ENCODE peak calls at places on chromosome 15, in seven cellular contexts. P, X, U, J, A, O and N are unnamed samples. For H3K4me1, the result is how much of the 10 kb centered on the place peaks cover.

GRCh38 chr15:47717036-47717611 is at the start of gene SEMA6D:
- DNase-seq in P (peak), X (peak), U (peak), J (no peak), A (peak), O (peak), N (no peak)

GRCh38 chr15:32028921-32029320 is 1.4 kb upstream of the CHRNA7 start:
- DNase-seq in P (no peak), X (no peak), U (no peak), J (no peak), A (no peak), O (peak), N (no peak)

GRCh38 chr15:71599404-71600225 is 210.7 kb upstream of the NR2E3 start:
- DNase-seq in P (no peak), X (no peak), U (peak), J (no peak), A (no peak), O (no peak), N (no peak)

GRCh38 chr15:31774045-31774444 is 256.3 kb upstream of the CHRNA7 start:
- DNase-seq in P (no peak), X (no peak), U (no peak), J (no peak), A (no peak), O (no peak), N (no peak)

GRCh38 chr15:49530106-49530505 is 90.5 kb downstream of the FAM227B start:
- DNase-seq in P (peak), X (no peak), U (peak), J (no peak), A (peak), O (no peak), N (no peak)

GRCh38 chr15:29685156-29686078 is 136.9 kb downstream of the TJP1 start:
- DNase-seq in P (peak), X (no peak), U (peak), J (no peak), A (peak), O (no peak), N (no peak)

GRCh38 chr15:75861750-75862402 is 18.6 kb downstream of the UBE2Q2 start:
- DNase-seq in P (peak), X (peak), U (no peak), J (no peak), A (peak), O (no peak), N (no peak)

GRCh38 chr15:92029104-92029466 is 175.6 kb downstream of the SLCO3A1 start:
- DNase-seq in P (no peak), X (no peak), U (no peak), J (no peak), A (no peak), O (no peak), N (no peak)

GRCh38 chr15:70023769-70024491 is 73.8 kb downstream of the TLE3 start:
- DNase-seq in P (peak), X (no peak), U (peak), J (no peak), A (peak), O (no peak), N (no peak)

GRCh38 chr15:33086500-33087141 is 107.9 kb downstream of the FMN1 start:
- DNase-seq in P (peak), X (peak), U (peak), J (peak), A (peak), O (no peak), N (no peak)

GRCh38 chr15:82808634-82809041 is 790 bp upstream of the WHAMM start:
- DNase-seq in P (no peak), X (no peak), U (no peak), J (no peak), A (no peak), O (no peak), N (no peak)

GRCh38 chr15:45129651-45130129 is at the start of the genes DUOX1 and DUOXA1:
- DNase-seq in P (peak), X (peak), U (no peak), J (peak), A (no peak), O (no peak), N (no peak)

GRCh38 chr15:80985976-80986375 is 3.6 kb downstream of the MESD start:
- DNase-seq in P (no peak), X (no peak), U (no peak), J (no peak), A (no peak), O (no peak), N (no peak)

GRCh38 chr15:41936649-41937567 is 35.4 kb downstream of the EHD4 start:
- DNase-seq in P (no peak), X (peak), U (no peak), J (no peak), A (peak), O (no peak), N (peak)

GRCh38 chr15:43522247-43522646 is 4.8 kb downstream of the MAP1A start:
- DNase-seq in P (no peak), X (no peak), U (no peak), J (no peak), A (no peak), O (no peak), N (no peak)

GRCh38 chr15:53522878-53523455 is 236.5 kb downstream of the WDR72 start:
- DNase-seq in P (peak), X (no peak), U (no peak), J (no peak), A (no peak), O (no peak), N (no peak)

GRCh38 chr15:74314897-74315438 is 52.5 kb downstream of the CYP11A1 start:
- DNase-seq in P (no peak), X (peak), U (no peak), J (no peak), A (no peak), O (no peak), N (peak)

GRCh38 chr15:65213241-65213640 is 2.0 kb upstream of the CILP start:
- DNase-seq in P (no peak), X (no peak), U (no peak), J (no peak), A (no peak), O (no peak), N (no peak)

GRCh38 chr15:65189102-65189740 is 4.1 kb upstream of the CLPX start:
- DNase-seq in P (peak), X (peak), U (peak), J (peak), A (peak), O (peak), N (peak)

GRCh38 chr15:81294501-81294850 is 29.5 kb downstream of the STARD5 start:
- DNase-seq in P (no peak), X (no peak), U (no peak), J (no peak), A (no peak), O (no peak), N (no peak)

GRCh38 chr15:79283252-79284048 is 928 bp downstream of the ANKRD34C start:
- DNase-seq in P (peak), X (peak), U (peak), J (no peak), A (peak), O (peak), N (peak)

GRCh38 chr15:58458076-58458475 is 26.3 kb downstream of the LIPC start:
- DNase-seq in P (no peak), X (no peak), U (no peak), J (no peak), A (no peak), O (no peak), N (no peak)

GRCh38 chr15:73318463-73319351 is 50.1 kb downstream of the HCN4 start:
- DNase-seq in P (no peak), X (no peak), U (no peak), J (no peak), A (no peak), O (peak), N (no peak)

GRCh38 chr15:101145362-101145761 is 106.5 kb downstream of the CHSY1 start:
- DNase-seq in P (no peak), X (no peak), U (peak), J (no peak), A (peak), O (no peak), N (no peak)

GRCh38 chr15:100338971-100339444 is 2.8 kb downstream of the ADAMTS17 start:
- DNase-seq in P (peak), X (peak), U (peak), J (peak), A (peak), O (peak), N (peak)

GRCh38 chr15:68433551-68433950 is 1.6 kb upstream of the ITGA11 start:
- DNase-seq in P (no peak), X (no peak), U (no peak), J (no peak), A (no peak), O (no peak), N (no peak)

GRCh38 chr15:78048410-78048946 is 29.0 kb downstream of the TBC1D2B start:
- DNase-seq in P (no peak), X (no peak), U (no peak), J (no peak), A (no peak), O (no peak), N (no peak)
- H3K4me1 ChIP-seq in P (under half), X (under half), U (under half), J (under half), A (under half), O (under half), N (half or more)

DNA sequence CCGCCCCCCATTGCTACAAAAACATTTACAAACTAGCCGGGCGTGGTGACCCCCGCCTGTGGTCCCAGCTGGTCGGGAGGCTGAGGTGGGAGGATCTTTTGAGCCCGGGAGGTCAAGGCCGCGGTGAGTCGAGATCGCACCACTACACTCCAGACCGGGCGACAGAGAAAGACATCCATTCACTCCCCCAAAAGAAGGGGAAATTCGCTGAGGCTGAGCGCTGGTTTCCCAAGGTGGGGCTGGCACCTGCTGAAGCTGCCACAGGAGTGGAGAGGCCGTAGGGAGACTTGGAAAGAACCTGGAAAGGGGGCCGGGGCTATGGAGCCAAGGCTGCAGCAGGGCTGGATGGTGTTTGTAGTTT is 735 bp upstream of the CRTC3 start:
- DNase-seq in P (no peak), X (no peak), U (no peak), J (no peak), A (no peak), O (no peak), N (no peak)
- H3K9ac ChIP-seq in P (no peak), X (no peak), U (peak), J (peak), A (peak), O (no peak), N (peak)

DNA sequence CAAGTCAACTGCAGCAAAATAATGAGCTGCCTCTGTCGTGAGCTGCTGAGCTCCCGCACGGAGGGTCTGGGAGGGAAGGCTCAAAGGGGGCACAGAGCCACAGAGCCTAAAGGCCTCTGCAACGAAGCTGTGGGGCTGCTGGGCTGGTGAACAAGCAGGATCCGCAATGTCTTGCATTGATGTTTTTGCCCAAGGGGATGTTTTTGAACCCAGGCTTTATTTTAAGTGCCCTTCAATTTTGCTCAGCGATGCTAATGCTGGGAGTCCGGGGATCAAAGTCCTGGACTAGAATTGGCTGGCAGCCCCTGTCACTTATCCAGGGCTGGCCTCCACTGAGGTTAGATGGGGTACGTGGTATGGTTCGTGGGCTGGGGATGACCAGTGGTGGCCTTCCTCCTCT is 240.0 kb downstream of the VPS13C start:
- DNase-seq in P (no peak), X (no peak), U (no peak), J (no peak), A (no peak), O (no peak), N (no peak)
- H3K4me3 ChIP-seq in P (no peak), X (no peak), U (no peak), J (no peak), A (no peak), O (no peak), N (no peak)

GRCh38 chr15:93048759-93049161 is 40.3 kb downstream of the RGMA start:
- DNase-seq in P (peak), X (no peak), U (peak), J (no peak), A (no peak), O (no peak), N (no peak)

GRCh38 chr15:93049233-93049632 is 39.8 kb downstream of the RGMA start:
- DNase-seq in P (no peak), X (no peak), U (no peak), J (no peak), A (no peak), O (no peak), N (no peak)

GRCh38 chr15:93047621-93048425 is 41.2 kb downstream of the RGMA start:
- DNase-seq in P (no peak), X (no peak), U (no peak), J (no peak), A (no peak), O (no peak), N (peak)

GRCh38 chr15:93049914-93050534 is 39.0 kb downstream of the RGMA start:
- DNase-seq in P (no peak), X (no peak), U (no peak), J (no peak), A (no peak), O (no peak), N (no peak)

GRCh38 chr15:93048426-93048721 is 40.6 kb downstream of the RGMA start:
- DNase-seq in P (no peak), X (no peak), U (no peak), J (no peak), A (no peak), O (no peak), N (no peak)
- H3K4me1 ChIP-seq in P (under half), X (under half), U (under half), J (under half), A (under half), O (under half), N (under half)